ENCODE peak calls at places on chromosomes 13 and 19, in seven cellular contexts. One of them, this sample, is unnamed.

GRCh38 chr19:11984986-11985385 is 20.1 kb downstream of the ZNF763 start:
- DNase-seq in mesendoderm: peak; percentile 77
- DNase-seq in trophoblast cell: no peak
- DNase-seq in IMR-90: no peak
- DNase-seq in neuronal stem cell: no peak
- DNase-seq in H1: peak; percentile 72
- DNase-seq in mesenchymal stem cell: no peak
- DNase-seq in this sample: peak; percentile 48

GRCh38 chr19:610071-610800 is 20.6 kb downstream of the HCN2 start:
- DNase-seq in mesendoderm: no peak
- DNase-seq in IMR-90: no peak
- DNase-seq in neuronal stem cell: no peak
- DNase-seq in trophoblast cell: no peak
- DNase-seq in H1: no peak
- DNase-seq in mesenchymal stem cell: no peak
- DNase-seq in this sample: no peak

GRCh38 chr19:38250821-38251563 is 5.2 kb downstream of the PPP1R14A start:
- DNase-seq in mesendoderm: no peak
- DNase-seq in neuronal stem cell: no peak
- DNase-seq in IMR-90: no peak
- DNase-seq in H1: peak; percentile 70
- DNase-seq in mesenchymal stem cell: peak; percentile 80
- DNase-seq in trophoblast cell: no peak
- DNase-seq in this sample: peak; percentile 55

GRCh38 chr19:12842511-12842910 is 4.2 kb downstream of the MAST1 start:
- DNase-seq in neuronal stem cell: no peak
- DNase-seq in mesendoderm: no peak
- DNase-seq in trophoblast cell: no peak
- DNase-seq in H1: no peak
- DNase-seq in mesenchymal stem cell: no peak
- DNase-seq in IMR-90: no peak
- DNase-seq in this sample: no peak

GRCh38 chr13:44011036-44011435 is 131.3 kb downstream of the LACC1 start:
- DNase-seq in mesendoderm: no peak
- DNase-seq in H1: no peak
- DNase-seq in mesenchymal stem cell: peak; percentile 31
- DNase-seq in trophoblast cell: peak; percentile 43
- DNase-seq in IMR-90: no peak
- DNase-seq in neuronal stem cell: no peak
- DNase-seq in this sample: no peak

GRCh38 chr19:41868989-41869300 is 8.1 kb upstream of the CD79A start:
- DNase-seq in mesenchymal stem cell: no peak
- DNase-seq in mesendoderm: no peak
- DNase-seq in H1: no peak
- DNase-seq in trophoblast cell: no peak
- DNase-seq in IMR-90: no peak
- DNase-seq in neuronal stem cell: no peak
- DNase-seq in this sample: no peak

GRCh38 chr13:41554626-41555386 is 97.5 kb downstream of the RGCC start:
- DNase-seq in IMR-90: no peak
- DNase-seq in mesendoderm: no peak
- DNase-seq in neuronal stem cell: no peak
- DNase-seq in mesenchymal stem cell: no peak
- DNase-seq in H1: no peak
- DNase-seq in trophoblast cell: no peak
- DNase-seq in this sample: no peak

GRCh38 chr19:17468302-17469091 is 1.8 kb upstream of the SLC27A1 start:
- DNase-seq in neuronal stem cell: no peak
- DNase-seq in H1: no peak
- DNase-seq in mesenchymal stem cell: no peak
- DNase-seq in mesendoderm: no peak
- DNase-seq in IMR-90: no peak
- DNase-seq in trophoblast cell: no peak
- DNase-seq in this sample: no peak

GRCh38 chr19:17376935-17377600 is at the start of gene PLVAP:
- DNase-seq in IMR-90: no peak
- DNase-seq in H1: no peak
- DNase-seq in trophoblast cell: no peak
- DNase-seq in mesendoderm: no peak
- DNase-seq in neuronal stem cell: no peak
- DNase-seq in mesenchymal stem cell: no peak
- DNase-seq in this sample: no peak

GRCh38 chr13:22311734-22312404 is 641.0 kb downstream of the FGF9 start:
- DNase-seq in IMR-90: no peak
- DNase-seq in H1: no peak
- DNase-seq in mesenchymal stem cell: no peak
- DNase-seq in trophoblast cell: peak; percentile 2
- DNase-seq in neuronal stem cell: no peak
- DNase-seq in mesendoderm: peak; percentile 8
- DNase-seq in this sample: peak; percentile 31

GRCh38 chr13:65789815-65790214 is 1440.3 kb downstream of the PCDH9 start:
- DNase-seq in mesenchymal stem cell: peak; percentile 13
- DNase-seq in neuronal stem cell: no peak
- DNase-seq in H1: no peak
- DNase-seq in mesendoderm: no peak
- DNase-seq in IMR-90: peak; percentile 59
- DNase-seq in trophoblast cell: no peak
- DNase-seq in this sample: no peak

GRCh38 chr19:35088514-35088913 is 27.1 kb upstream of the FXYD3 start:
- DNase-seq in trophoblast cell: peak; percentile 89
- DNase-seq in mesendoderm: peak; percentile 77
- DNase-seq in IMR-90: peak; percentile 87
- DNase-seq in H1: no peak
- DNase-seq in neuronal stem cell: no peak
- DNase-seq in mesenchymal stem cell: peak; percentile 87
- DNase-seq in this sample: no peak

GRCh38 chr13:49248433-49249002 is 793 bp downstream of the CDADC1 start:
- DNase-seq in IMR-90: peak; percentile 29
- DNase-seq in trophoblast cell: peak; percentile 8
- DNase-seq in neuronal stem cell: peak; percentile 21
- DNase-seq in mesenchymal stem cell: no peak
- DNase-seq in H1: peak; percentile 46
- DNase-seq in mesendoderm: no peak
- DNase-seq in this sample: no peak

GRCh38 chr19:49506575-49507105 is 5.8 kb upstream of the FCGRT start:
- DNase-seq in IMR-90: no peak
- DNase-seq in mesenchymal stem cell: peak; percentile 51
- DNase-seq in trophoblast cell: peak; percentile 57
- DNase-seq in H1: peak; percentile 95
- DNase-seq in mesendoderm: peak; percentile 90
- DNase-seq in neuronal stem cell: peak; percentile 66
- DNase-seq in this sample: peak; percentile 90

GRCh38 chr13:90839061-90839460 is 508.4 kb upstream of the MIR17HG start:
- DNase-seq in trophoblast cell: no peak
- DNase-seq in mesendoderm: no peak
- DNase-seq in mesenchymal stem cell: no peak
- DNase-seq in H1: no peak
- DNase-seq in neuronal stem cell: no peak
- DNase-seq in IMR-90: no peak
- DNase-seq in this sample: no peak

GRCh38 chr13:113856716-113857065 is 7.2 kb downstream of the GAS6 start:
- DNase-seq in trophoblast cell: no peak
- DNase-seq in neuronal stem cell: no peak
- DNase-seq in mesenchymal stem cell: peak; percentile 76
- DNase-seq in IMR-90: peak; percentile 78
- DNase-seq in H1: peak; percentile 32
- DNase-seq in mesendoderm: no peak
- DNase-seq in this sample: peak; percentile 20

GRCh38 chr19:10809693-10810285 is 26.2 kb downstream of the TMED1 start:
- DNase-seq in trophoblast cell: no peak
- DNase-seq in IMR-90: no peak
- DNase-seq in H1: no peak
- DNase-seq in neuronal stem cell: no peak
- DNase-seq in mesendoderm: no peak
- DNase-seq in mesenchymal stem cell: no peak
- DNase-seq in this sample: no peak

GRCh38 chr13:54744747-54745146 is 1716.1 kb downstream of the OLFM4 start:
- DNase-seq in mesendoderm: no peak
- DNase-seq in trophoblast cell: no peak
- DNase-seq in neuronal stem cell: no peak
- DNase-seq in mesenchymal stem cell: no peak
- DNase-seq in IMR-90: no peak
- DNase-seq in H1: no peak
- DNase-seq in this sample: no peak

GRCh38 chr19:18800636-18801035 is 9.5 kb upstream of the COMP start:
- DNase-seq in IMR-90: no peak
- DNase-seq in mesendoderm: no peak
- DNase-seq in trophoblast cell: no peak
- DNase-seq in mesenchymal stem cell: no peak
- DNase-seq in H1: no peak
- DNase-seq in neuronal stem cell: no peak
- DNase-seq in this sample: no peak

GRCh38 chr13:46521921-46522691 is 30.9 kb upstream of the LRCH1 start:
- DNase-seq in mesendoderm: no peak
- DNase-seq in neuronal stem cell: no peak
- DNase-seq in trophoblast cell: no peak
- DNase-seq in H1: no peak
- DNase-seq in mesenchymal stem cell: no peak
- DNase-seq in IMR-90: no peak
- DNase-seq in this sample: no peak

GRCh38 chr13:99687728-99688397 is 186.6 kb downstream of the TM9SF2 start:
- DNase-seq in H1: no peak
- DNase-seq in mesenchymal stem cell: no peak
- DNase-seq in mesendoderm: peak; percentile 98
- DNase-seq in trophoblast cell: no peak
- DNase-seq in neuronal stem cell: peak; percentile 64
- DNase-seq in IMR-90: no peak
- DNase-seq in this sample: peak; percentile 79

GRCh38 chr19:1656988-1657536 is 4.6 kb upstream of the TCF3 start:
- DNase-seq in neuronal stem cell: no peak
- DNase-seq in mesenchymal stem cell: no peak
- DNase-seq in trophoblast cell: no peak
- DNase-seq in IMR-90: no peak
- DNase-seq in mesendoderm: no peak
- DNase-seq in H1: no peak
- DNase-seq in this sample: no peak

GRCh38 chr19:58349590-58349989 is 3.7 kb downstream of the A1BG start:
- DNase-seq in trophoblast cell: no peak
- DNase-seq in neuronal stem cell: no peak
- DNase-seq in mesenchymal stem cell: no peak
- DNase-seq in mesendoderm: no peak
- DNase-seq in H1: no peak
- DNase-seq in IMR-90: no peak
- DNase-seq in this sample: no peak

GRCh38 chr13:80630685-80631121 is 289.8 kb upstream of the SPRY2 start:
- DNase-seq in mesendoderm: no peak
- DNase-seq in mesenchymal stem cell: peak; percentile 62
- DNase-seq in IMR-90: no peak
- DNase-seq in neuronal stem cell: no peak
- DNase-seq in H1: no peak
- DNase-seq in trophoblast cell: no peak
- DNase-seq in this sample: no peak

GRCh38 chr19:30376826-30377425 is 4.7 kb downstream of the ZNF536 start:
- DNase-seq in IMR-90: no peak
- DNase-seq in neuronal stem cell: no peak
- DNase-seq in H1: no peak
- DNase-seq in trophoblast cell: no peak
- DNase-seq in mesendoderm: no peak
- DNase-seq in mesenchymal stem cell: no peak
- DNase-seq in this sample: no peak

GRCh38 chr19:33699754-33700407 is 78.1 kb downstream of the CHST8 start:
- DNase-seq in mesendoderm: no peak
- DNase-seq in trophoblast cell: no peak
- DNase-seq in IMR-90: no peak
- DNase-seq in H1: no peak
- DNase-seq in neuronal stem cell: no peak
- DNase-seq in mesenchymal stem cell: no peak
- DNase-seq in this sample: no peak

GRCh38 chr19:33831835-33832234 is 35.2 kb downstream of the KCTD15 start:
- DNase-seq in H1: no peak
- DNase-seq in mesendoderm: no peak
- DNase-seq in trophoblast cell: no peak
- DNase-seq in mesenchymal stem cell: no peak
- DNase-seq in IMR-90: no peak
- DNase-seq in neuronal stem cell: no peak
- DNase-seq in this sample: no peak

DNA sequence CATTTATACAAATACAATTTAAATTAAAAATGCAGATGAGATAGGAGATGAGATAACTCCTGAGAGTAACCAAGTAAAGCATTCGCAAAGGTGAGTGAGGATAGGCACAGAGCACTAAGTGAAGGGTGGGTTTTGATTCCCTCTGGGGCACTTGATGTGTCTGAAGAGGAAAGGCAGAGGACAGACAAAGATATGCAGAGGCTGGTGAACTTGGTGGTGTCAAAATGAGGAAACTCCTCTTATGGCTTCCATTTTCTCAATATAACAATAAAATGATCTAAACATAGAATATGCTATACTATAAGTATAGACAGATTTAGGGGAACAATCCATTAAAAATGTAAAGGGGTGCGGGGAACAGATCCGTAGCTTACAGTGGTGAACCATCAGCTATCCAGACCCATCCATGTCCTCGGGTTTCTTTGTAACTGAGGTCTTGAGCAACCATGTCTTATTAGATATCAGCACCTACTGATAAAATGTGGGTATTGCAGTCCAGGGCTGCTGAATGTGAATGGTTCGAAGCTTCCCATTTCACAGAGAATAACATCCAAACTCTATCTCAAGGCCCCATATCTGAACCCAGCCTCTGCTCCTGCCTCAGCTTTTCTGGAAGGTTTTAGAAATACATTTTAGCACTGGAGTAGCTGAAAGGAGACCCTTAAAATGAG is 73.9 kb upstream of the SLC10A2 start:
- DNase-seq in trophoblast cell: peak; percentile 13
- DNase-seq in IMR-90: no peak
- DNase-seq in H1: no peak
- DNase-seq in mesenchymal stem cell: peak; percentile 2
- DNase-seq in neuronal stem cell: no peak
- DNase-seq in mesendoderm: peak; percentile 72
- DNase-seq in this sample: peak; percentile 37
- H4K8ac ChIP-seq in trophoblast cell: no peak overlapping the region
- H4K8ac ChIP-seq in IMR-90: no peak overlapping the region
- H4K8ac ChIP-seq in H1: no peak overlapping the region
- H4K8ac ChIP-seq in mesenchymal stem cell: no peak overlapping the region
- H4K8ac ChIP-seq in neuronal stem cell: no peak overlapping the region
- H4K8ac ChIP-seq in mesendoderm: no peak overlapping the region
- H4K8ac ChIP-seq in this sample: no peak overlapping the region

GRCh38 chr19:9467161-9467560 is 31.3 kb downstream of the ZNF560 start:
- DNase-seq in mesendoderm: no peak
- DNase-seq in neuronal stem cell: no peak
- DNase-seq in mesenchymal stem cell: no peak
- DNase-seq in trophoblast cell: no peak
- DNase-seq in H1: no peak
- DNase-seq in IMR-90: no peak
- DNase-seq in this sample: no peak
- H4K8ac ChIP-seq in mesendoderm: no peak overlapping the region
- H4K8ac ChIP-seq in neuronal stem cell: no peak overlapping the region
- H4K8ac ChIP-seq in mesenchymal stem cell: no peak overlapping the region
- H4K8ac ChIP-seq in trophoblast cell: no peak overlapping the region
- H4K8ac ChIP-seq in H1: no peak overlapping the region
- H4K8ac ChIP-seq in IMR-90: no peak overlapping the region
- H4K8ac ChIP-seq in this sample: no peak overlapping the region

GRCh38 chr13:98500963-98501421 is 75.9 kb downstream of the STK24 start:
- DNase-seq in trophoblast cell: no peak
- DNase-seq in mesendoderm: no peak
- DNase-seq in mesenchymal stem cell: no peak
- DNase-seq in H1: no peak
- DNase-seq in neuronal stem cell: no peak
- DNase-seq in IMR-90: no peak
- DNase-seq in this sample: no peak
- H4K8ac ChIP-seq in trophoblast cell: no peak overlapping the region
- H4K8ac ChIP-seq in mesendoderm: no peak overlapping the region
- H4K8ac ChIP-seq in mesenchymal stem cell: no peak overlapping the region
- H4K8ac ChIP-seq in H1: no peak overlapping the region
- H4K8ac ChIP-seq in neuronal stem cell: no peak overlapping the region
- H4K8ac ChIP-seq in IMR-90: no peak overlapping the region
- H4K8ac ChIP-seq in this sample: no peak overlapping the region

GRCh38 chr13:30985637-30986205 is 53.3 kb downstream of the TEX26 start:
- DNase-seq in neuronal stem cell: no peak
- DNase-seq in trophoblast cell: no peak
- DNase-seq in mesendoderm: peak; percentile 67
- DNase-seq in H1: no peak
- DNase-seq in mesenchymal stem cell: peak; percentile 77
- DNase-seq in IMR-90: peak; percentile 79
- DNase-seq in this sample: no peak
- H4K8ac ChIP-seq in neuronal stem cell: no peak overlapping the region
- H4K8ac ChIP-seq in trophoblast cell: no peak overlapping the region
- H4K8ac ChIP-seq in mesendoderm: no peak overlapping the region
- H4K8ac ChIP-seq in H1: no peak overlapping the region
- H4K8ac ChIP-seq in mesenchymal stem cell: no peak overlapping the region
- H4K8ac ChIP-seq in IMR-90: no peak overlapping the region
- H4K8ac ChIP-seq in this sample: no peak overlapping the region